ENCODE peak calls at places on chromosome 17, in eight cellular contexts. X is activated CD8-positive, alpha-beta memory T cell treated with anti-CD3 and anti-CD28 coated beads, Interleukin-2, amount 50 U/mL, for 48 hours; A is iris pigment epithelial cell; V is NCI-H2171 treated with DMSO at 0.1 percent for 48 hours; O is cardiac fibroblast; C is stimulated activated CD8-positive, alpha-beta memory T cell treated with anti-CD3 and anti-CD28 coated beads, Interleukin-12 subunit alpha, Interleukin-12 subunit beta, amount 100 ng/mL, for 4 hours; K is EH; G is HCEC 1CT. B is an unnamed sample.

GRCh38 chr17:51034800-51035199 is 85.9 kb downstream of the SPAG9 start:
- DNase-seq in X (no peak), K (no peak), A (no peak), O (no peak), C (no peak), G (no peak), V (no peak), B (no peak)

GRCh38 chr17:63698886-63699637 is 863 bp downstream of the LIMD2 start:
- DNase-seq in X (peak), O (peak), A (peak), K (peak), G (no peak), C (peak), V (peak), B (no peak)

GRCh38 chr17:37488009-37488604 is 1.6 kb upstream of the DUSP14 start:
- DNase-seq in C (no peak), X (no peak), V (peak), A (peak), G (peak), O (peak), K (peak), B (peak)

GRCh38 chr17:17320188-17320910 is 17.2 kb downstream of the NT5M start:
- DNase-seq in X (peak), G (no peak), K (no peak), V (no peak), C (no peak), O (no peak), A (no peak), B (no peak)

GRCh38 chr17:44324092-44324570 is 492 bp downstream of the SLC25A39 start:
- DNase-seq in V (no peak), X (peak), O (no peak), G (peak), A (no peak), C (no peak), K (peak), B (no peak)

GRCh38 chr17:81711814-81712467 is at the start of gene SLC25A10:
- DNase-seq in K (peak), X (peak), C (peak), V (peak), A (peak), O (peak), G (peak), B (peak)

GRCh38 chr17:73317554-73318426 is 6.0 kb upstream of the CDC42EP4 start:
- DNase-seq in G (no peak), V (no peak), O (peak), K (peak), A (no peak), X (no peak), C (no peak), B (no peak)

GRCh38 chr17:63191610-63192009 is 225.6 kb downstream of the TANC2 start:
- DNase-seq in K (no peak), A (no peak), C (no peak), X (no peak), G (no peak), V (no peak), O (no peak), B (no peak)

GRCh38 chr17:3974980-3975379 is 10.7 kb upstream of the ATP2A3 start:
- DNase-seq in V (no peak), O (no peak), G (no peak), A (no peak), X (no peak), K (no peak), C (no peak), B (no peak)

GRCh38 chr17:43766413-43767052 is 7.9 kb upstream of the SOST start:
- DNase-seq in X (peak), G (peak), K (peak), C (no peak), V (no peak), A (peak), O (peak), B (no peak)

GRCh38 chr17:78965369-78965982 is 14.2 kb downstream of the LGALS3BP start:
- DNase-seq in K (no peak), A (no peak), G (no peak), X (no peak), O (no peak), V (peak), C (no peak), B (no peak)

GRCh38 chr17:65406552-65406951 is 154.9 kb downstream of the AXIN2 start:
- DNase-seq in A (no peak), C (no peak), O (no peak), G (no peak), X (no peak), K (no peak), V (no peak), B (no peak)

GRCh38 chr17:81008140-81008539 is 16.5 kb downstream of the CHMP6 start:
- DNase-seq in V (no peak), K (no peak), A (no peak), X (no peak), G (no peak), O (no peak), C (no peak), B (no peak)

GRCh38 chr17:18039535-18040286 is 503 bp downstream of the GID4 start:
- DNase-seq in G (peak), K (peak), A (peak), C (no peak), X (peak), O (no peak), V (peak), B (no peak)

GRCh38 chr17:50533185-50533584 is 650 bp downstream of the EPN3 start:
- DNase-seq in G (no peak), X (no peak), K (no peak), A (no peak), V (no peak), O (no peak), C (no peak), B (no peak)

GRCh38 chr17:5780476-5780875 is 196.2 kb upstream of the NLRP1 start:
- DNase-seq in X (no peak), G (peak), V (no peak), K (peak), O (peak), A (peak), C (no peak), B (no peak)

GRCh38 chr17:73200476-73200875 is 7.6 kb downstream of the COG1 start:
- DNase-seq in C (no peak), X (no peak), K (no peak), V (no peak), A (no peak), G (no peak), O (no peak), B (no peak)

GRCh38 chr17:35708149-35708548 is 23.3 kb upstream of the RASL10B start:
- DNase-seq in K (no peak), O (no peak), A (no peak), C (no peak), V (peak), X (no peak), G (no peak), B (no peak)

GRCh38 chr17:550041-550398 is 164.6 kb downstream of the VPS53 start:
- DNase-seq in V (no peak), K (peak), O (no peak), C (no peak), X (no peak), G (peak), A (peak), B (no peak)

GRCh38 chr17:8628609-8629169 is 1.8 kb downstream of the MYH10 start:
- DNase-seq in O (no peak), X (no peak), C (no peak), A (no peak), K (no peak), V (peak), G (no peak), B (no peak)

GRCh38 chr17:57721967-57722703 is 23.0 kb downstream of the CCDC182 start:
- DNase-seq in O (no peak), C (no peak), K (no peak), A (no peak), V (no peak), G (no peak), X (no peak), B (no peak)

GRCh38 chr17:49508061-49508865 is 13.2 kb downstream of the NGFR start:
- DNase-seq in K (peak), A (no peak), O (peak), C (no peak), X (no peak), G (no peak), V (peak), B (no peak)

GRCh38 chr17:13244511-13244910 is 226.7 kb upstream of the ELAC2 start:
- DNase-seq in K (peak), X (no peak), V (no peak), A (peak), C (no peak), G (no peak), O (peak), B (no peak)

GRCh38 chr17:5563451-5563850 is 20.9 kb downstream of the NLRP1 start:
- DNase-seq in G (peak), K (peak), A (no peak), X (no peak), V (no peak), O (peak), C (no peak), B (no peak)

GRCh38 chr17:29019475-29020181 is 13.8 kb upstream of the SEZ6 start:
- DNase-seq in O (no peak), K (no peak), X (no peak), C (no peak), V (no peak), G (no peak), A (no peak), B (no peak)

GRCh38 chr17:49880291-49881053 is 32.6 kb upstream of the TAC4 start:
- DNase-seq in G (peak), X (peak), A (peak), C (peak), K (peak), O (peak), V (peak), B (no peak)

GRCh38 chr17:11628374-11628773 is 30.1 kb downstream of the DNAH9 start:
- DNase-seq in C (no peak), K (no peak), O (no peak), G (no peak), A (no peak), X (no peak), V (no peak), B (no peak)

B was measured in NCI-H524 treated with DMSO at 0.1 percent for 48 hours.